ENCODE peak calls at places on chromosomes 13 and 19, in four cellular contexts. One of them, this sample, is unnamed.

GRCh38 chr13:41944635-41945401 is 16.1 kb downstream of the VWA8 start:
- DNase-seq in HCT116: no peak
- DNase-seq in HepG2: peak; percentile 80
- DNase-seq in K562: no peak
- DNase-seq in this sample: no peak

GRCh38 chr13:32381539-32381938 is 46.4 kb downstream of the N4BP2L1 start:
- DNase-seq in K562: no peak
- DNase-seq in HepG2: peak; percentile 49
- DNase-seq in HCT116: peak; percentile 2
- DNase-seq in this sample: no peak

GRCh38 chr13:32059511-32059984 is 28.0 kb downstream of the FRY start:
- DNase-seq in K562: no peak
- DNase-seq in HepG2: peak; percentile 98
- DNase-seq in HCT116: no peak
- DNase-seq in this sample: no peak

GRCh38 chr13:47499358-47500150 is 501.5 kb downstream of the SUCLA2 start:
- DNase-seq in K562: no peak
- DNase-seq in HCT116: no peak
- DNase-seq in HepG2: no peak
- DNase-seq in this sample: peak; percentile 12

GRCh38 chr19:40174087-40174486 is 17.1 kb upstream of the MAP3K10 start:
- DNase-seq in HepG2: no peak
- DNase-seq in K562: no peak
- DNase-seq in HCT116: no peak
- DNase-seq in this sample: no peak

GRCh38 chr13:90365130-90365529 is 982.4 kb upstream of the MIR17HG start:
- DNase-seq in HepG2: no peak
- DNase-seq in HCT116: no peak
- DNase-seq in K562: no peak
- DNase-seq in this sample: no peak

GRCh38 chr19:38583985-38584305 is 33.8 kb downstream of the MAP4K1 start:
- DNase-seq in K562: no peak
- DNase-seq in HCT116: no peak
- DNase-seq in HepG2: no peak
- DNase-seq in this sample: no peak

GRCh38 chr19:48663667-48664066 is 9.2 kb downstream of the NTN5 start:
- DNase-seq in HepG2: no peak
- DNase-seq in K562: no peak
- DNase-seq in HCT116: no peak
- DNase-seq in this sample: no peak

GRCh38 chr19:46828484-46828883 is 22.2 kb downstream of the AP2S1 start:
- DNase-seq in HepG2: no peak
- DNase-seq in K562: no peak
- DNase-seq in HCT116: no peak
- DNase-seq in this sample: no peak

GRCh38 chr19:17888260-17888659 is 16.5 kb downstream of the SLC5A5 start:
- DNase-seq in HCT116: no peak
- DNase-seq in HepG2: no peak
- DNase-seq in K562: no peak
- DNase-seq in this sample: no peak

GRCh38 chr13:84430441-84430840 is 548.2 kb upstream of the SLITRK1 start:
- DNase-seq in K562: no peak
- DNase-seq in HCT116: no peak
- DNase-seq in HepG2: no peak
- DNase-seq in this sample: no peak

GRCh38 chr19:38877781-38878574 is at the start of gene RINL:
- DNase-seq in HepG2: no peak
- DNase-seq in HCT116: no peak
- DNase-seq in K562: peak; percentile 48
- DNase-seq in this sample: no peak

GRCh38 chr13:113152894-113153809 is 5.3 kb upstream of the PROZ start:
- DNase-seq in HepG2: peak; percentile 36
- DNase-seq in HCT116: no peak
- DNase-seq in K562: peak; percentile 32
- DNase-seq in this sample: no peak

GRCh38 chr13:97307882-97308624 is 85.9 kb downstream of the MBNL2 start:
- DNase-seq in K562: no peak
- DNase-seq in HepG2: peak; percentile 81
- DNase-seq in HCT116: peak; percentile 69
- DNase-seq in this sample: no peak

GRCh38 chr19:55146648-55147218 is 2.3 kb downstream of the TNNT1 start:
- DNase-seq in HCT116: peak; percentile 61
- DNase-seq in K562: peak; percentile 88
- DNase-seq in HepG2: peak; percentile 25
- DNase-seq in this sample: no peak

GRCh38 chr13:79966039-79966438 is 374.9 kb downstream of the SPRY2 start:
- DNase-seq in K562: no peak
- DNase-seq in HCT116: no peak
- DNase-seq in HepG2: no peak
- DNase-seq in this sample: no peak

DNA sequence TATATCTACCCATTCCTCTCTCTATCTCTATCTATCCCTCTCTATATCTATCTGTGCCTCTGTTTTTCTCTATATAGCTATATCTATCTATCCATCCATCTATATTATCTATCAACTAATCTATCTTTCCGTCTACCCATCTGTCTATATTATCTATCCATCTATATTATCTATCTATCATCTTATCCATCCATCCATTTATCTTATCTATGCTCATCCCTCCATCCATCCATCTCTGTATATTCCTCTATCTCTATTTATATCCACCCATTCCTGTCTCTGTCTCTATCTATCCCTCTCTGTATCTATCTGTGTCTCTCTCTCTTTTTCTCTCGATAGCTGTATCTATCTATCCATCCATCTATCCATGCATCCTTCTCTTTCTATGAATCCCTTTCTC is 14.2 kb downstream of the PTGER1 start:
- DNase-seq in K562: no peak
- DNase-seq in HCT116: no peak
- DNase-seq in HepG2: no peak
- DNase-seq in this sample: no peak
- TF ChIP-seq TCF7L2 in K562: no peak
- TF ChIP-seq TCF7L2 in HCT116: no peak
- TF ChIP-seq TCF7L2 in HepG2: no peak
- TF ChIP-seq TCF7L2 in this sample: no peak

DNA sequence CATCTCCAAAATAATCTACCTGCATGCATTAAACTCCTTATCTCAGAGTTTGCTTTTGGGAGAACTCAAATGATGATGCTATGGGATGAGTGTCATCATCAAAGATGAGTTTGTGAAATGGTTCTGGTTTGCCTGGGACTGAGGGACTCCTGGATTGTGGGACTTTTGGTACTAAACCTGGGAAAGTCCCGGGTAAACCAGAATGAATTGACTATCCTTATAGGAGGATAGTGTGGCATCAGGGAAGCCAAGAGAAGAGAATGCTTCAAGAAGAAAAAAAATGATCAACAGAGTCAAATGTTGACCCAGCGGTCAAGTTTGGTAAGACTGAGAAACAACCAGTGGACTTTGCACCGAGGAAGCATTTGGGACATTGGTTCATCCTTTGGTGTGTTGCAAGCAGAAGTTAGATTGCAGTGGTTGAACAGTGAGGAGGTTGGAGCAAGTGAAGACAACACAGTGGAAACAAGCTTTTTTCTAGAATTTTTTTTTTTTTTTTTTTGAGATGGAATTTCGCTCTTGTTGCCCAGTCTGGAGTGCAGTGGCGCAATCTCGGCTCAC is 33.5 kb downstream of the CLEC17A start:
- DNase-seq in K562: no peak
- DNase-seq in HepG2: peak; percentile 80
- DNase-seq in HCT116: no peak
- DNase-seq in this sample: no peak
- H3K27ac ChIP-seq in K562: no peak overlapping the region
- H3K27ac ChIP-seq in HepG2: peak overlapping the region; percentile 18
- H3K27ac ChIP-seq in HCT116: no peak overlapping the region
- H3K27ac ChIP-seq in this sample: no peak overlapping the region

GRCh38 chr13:106348032-106348431 is 187.4 kb downstream of the EFNB2 start:
- DNase-seq in HCT116: peak; percentile 64
- DNase-seq in HepG2: no peak
- DNase-seq in K562: no peak
- DNase-seq in this sample: no peak
- TF ChIP-seq TCF7L2 in HCT116: no peak
- TF ChIP-seq TCF7L2 in HepG2: no peak
- TF ChIP-seq TCF7L2 in K562: no peak
- TF ChIP-seq TCF7L2 in this sample: no peak

GRCh38 chr19:5718032-5718578 is 1.8 kb downstream of the LONP1 start:
- DNase-seq in K562: no peak
- DNase-seq in HCT116: no peak
- DNase-seq in HepG2: no peak
- DNase-seq in this sample: no peak
- H3K27ac ChIP-seq in K562: peak overlapping the region; percentile 99
- H3K27ac ChIP-seq in HCT116: peak overlapping the region; percentile 85
- H3K27ac ChIP-seq in HepG2: peak overlapping the region; percentile 95
- H3K27ac ChIP-seq in this sample: peak overlapping the region; percentile 96

GRCh38 chr13:25281937-25282332 is 5.4 kb downstream of the MTMR6 start:
- DNase-seq in HepG2: no peak
- DNase-seq in HCT116: no peak
- DNase-seq in K562: no peak
- DNase-seq in this sample: no peak

GRCh38 chr13:25286969-25287961 is at the start of gene MTMR6:
- DNase-seq in K562: peak; percentile 86
- DNase-seq in HepG2: peak; percentile 73
- DNase-seq in HCT116: peak; percentile 51
- DNase-seq in this sample: peak; percentile 55

GRCh38 chr13:25281193-25281936 is 5.9 kb downstream of the MTMR6 start:
- DNase-seq in HCT116: no peak
- DNase-seq in HepG2: no peak
- DNase-seq in K562: no peak
- DNase-seq in this sample: no peak

GRCh38 chr13:25288966-25289365 is 1.7 kb upstream of the MTMR6 start:
- DNase-seq in HepG2: no peak
- DNase-seq in HCT116: no peak
- DNase-seq in K562: no peak
- DNase-seq in this sample: no peak

DNA sequence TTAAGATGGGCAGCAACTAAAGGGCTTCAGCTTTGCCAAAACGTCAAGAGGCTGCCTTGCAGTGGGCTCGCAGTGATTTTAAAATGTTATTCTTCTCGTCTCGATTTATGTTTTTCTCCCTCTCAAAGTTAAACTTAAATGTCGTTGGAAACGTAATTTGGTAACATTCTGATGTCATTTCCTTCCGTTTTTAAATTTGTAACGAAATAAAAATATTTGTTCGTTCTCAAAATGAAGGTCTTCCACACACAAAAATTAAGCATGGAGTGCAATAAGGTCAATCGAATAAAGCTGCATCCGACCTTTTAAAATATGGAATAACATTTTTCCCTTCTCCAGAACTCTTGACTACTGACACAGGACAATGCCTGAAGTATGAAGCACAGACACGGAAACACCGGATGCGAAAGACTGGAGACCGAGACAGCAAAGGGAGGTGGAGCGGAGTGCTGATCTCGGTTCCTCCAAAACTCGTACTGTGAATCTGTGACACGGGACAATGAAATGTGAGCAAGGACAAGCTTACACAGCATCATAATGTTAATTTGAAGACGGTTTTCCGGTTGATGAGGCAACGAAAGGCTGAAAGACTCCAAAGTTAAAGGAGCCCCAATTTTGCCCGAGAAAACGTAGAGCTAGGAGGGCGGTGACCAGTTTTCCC is 850 bp downstream of the MTMR6 start:
- DNase-seq in HCT116: no peak
- DNase-seq in HepG2: peak; percentile 24
- DNase-seq in K562: no peak
- DNase-seq in this sample: no peak
- TF ChIP-seq TCF7L2 in HCT116: no peak
- TF ChIP-seq TCF7L2 in HepG2: no peak
- TF ChIP-seq TCF7L2 in K562: no peak
- TF ChIP-seq TCF7L2 in this sample: no peak

GRCh38 chr19:57282011-57282636 is 1.8 kb downstream of the ZNF460 start:
- DNase-seq in HCT116: no peak
- DNase-seq in K562: no peak
- DNase-seq in HepG2: no peak
- DNase-seq in this sample: no peak
- H3K27ac ChIP-seq in HCT116: no peak overlapping the region
- H3K27ac ChIP-seq in K562: no peak overlapping the region
- H3K27ac ChIP-seq in HepG2: peak overlapping the region; percentile 3
- H3K27ac ChIP-seq in this sample: peak overlapping the region; percentile 57

GRCh38 chr19:3479177-3479818 is 1.0 kb downstream of the SMIM24 start:
- DNase-seq in K562: peak; percentile 91
- DNase-seq in HCT116: peak; percentile 27
- DNase-seq in HepG2: no peak
- DNase-seq in this sample: no peak
- TF ChIP-seq TCF7L2 in K562: no peak
- TF ChIP-seq TCF7L2 in HCT116: no peak
- TF ChIP-seq TCF7L2 in HepG2: no peak
- TF ChIP-seq TCF7L2 in this sample: no peak

DNA sequence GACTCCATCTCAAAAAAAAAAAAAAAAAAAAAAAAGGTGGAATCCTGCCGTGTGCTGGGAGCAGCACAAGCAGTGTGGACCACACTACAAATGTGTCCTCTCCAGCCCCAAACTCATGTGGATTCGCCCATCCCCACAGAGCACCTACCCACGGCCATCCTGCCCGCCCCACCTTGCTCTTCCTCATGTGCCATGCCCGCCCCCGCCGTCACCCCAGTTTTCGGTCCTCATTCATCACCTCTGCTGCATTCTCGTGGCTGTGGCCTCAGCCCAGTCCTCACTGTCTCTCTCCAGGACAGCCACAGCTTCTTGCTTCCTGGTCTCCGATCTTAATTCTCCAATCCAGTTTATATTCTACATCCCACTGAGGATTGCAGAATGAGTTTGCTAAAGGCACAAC is 80.0 kb upstream of the TM9SF2 start:
- DNase-seq in K562: no peak
- DNase-seq in HCT116: no peak
- DNase-seq in HepG2: no peak
- DNase-seq in this sample: no peak
- H3K27ac ChIP-seq in K562: no peak overlapping the region
- H3K27ac ChIP-seq in HCT116: no peak overlapping the region
- H3K27ac ChIP-seq in HepG2: no peak overlapping the region
- H3K27ac ChIP-seq in this sample: no peak overlapping the region

GRCh38 chr19:43300206-43300605 is 30.9 kb upstream of the PSG9 start:
- DNase-seq in K562: no peak
- DNase-seq in HCT116: no peak
- DNase-seq in HepG2: no peak
- DNase-seq in this sample: no peak

GRCh38 chr19:43305642-43306041 is 36.3 kb upstream of the PSG9 start:
- DNase-seq in HepG2: peak; percentile 17
- DNase-seq in HCT116: no peak
- DNase-seq in K562: peak; percentile 11
- DNase-seq in this sample: no peak

GRCh38 chr19:43306097-43306496 is 36.8 kb upstream of the PSG9 start:
- DNase-seq in HCT116: no peak
- DNase-seq in K562: no peak
- DNase-seq in HepG2: no peak
- DNase-seq in this sample: no peak

GRCh38 chr19:43300876-43301765 is 31.8 kb upstream of the PSG9 start:
- DNase-seq in HepG2: no peak
- DNase-seq in K562: no peak
- DNase-seq in HCT116: no peak
- DNase-seq in this sample: no peak
- TF ChIP-seq TCF7L2 in HepG2: no peak
- TF ChIP-seq TCF7L2 in K562: no peak
- TF ChIP-seq TCF7L2 in HCT116: no peak
- TF ChIP-seq TCF7L2 in this sample: no peak

This sample was measured in Panc1.